ENCODE peak calls at places on chromosomes 6 and 20, in seven cellular contexts. One of them, this sample, is unnamed.

GRCh38 chr6:69795469-69796080 is 1.2 kb downstream of the LMBRD1 start:
- DNase-seq in C1 segment of cervical spinal cord: no peak
- DNase-seq in H9: no peak
- DNase-seq in left ventricle myocardium superior: no peak
- DNase-seq in A172: no peak
- DNase-seq in activated CD4-positive, alpha-beta T cell treated with anti-CD3 and anti-CD28 coated beads, Interleukin-2, amount 50 U/mL, for 4 hours: no peak
- DNase-seq in OCI-LY7: peak
- DNase-seq in this sample: no peak

GRCh38 chr6:90730191-90730673 is 143.4 kb upstream of the MAP3K7 start:
- DNase-seq in C1 segment of cervical spinal cord: no peak
- DNase-seq in activated CD4-positive, alpha-beta T cell treated with anti-CD3 and anti-CD28 coated beads, Interleukin-2, amount 50 U/mL, for 4 hours: no peak
- DNase-seq in A172: no peak
- DNase-seq in H9: no peak
- DNase-seq in left ventricle myocardium superior: no peak
- DNase-seq in OCI-LY7: no peak
- DNase-seq in this sample: no peak

GRCh38 chr6:14542670-14543366 is 425.2 kb downstream of the CD83 start:
- DNase-seq in OCI-LY7: peak
- DNase-seq in left ventricle myocardium superior: no peak
- DNase-seq in H9: no peak
- DNase-seq in activated CD4-positive, alpha-beta T cell treated with anti-CD3 and anti-CD28 coated beads, Interleukin-2, amount 50 U/mL, for 4 hours: peak
- DNase-seq in A172: peak
- DNase-seq in C1 segment of cervical spinal cord: no peak
- DNase-seq in this sample: no peak

GRCh38 chr20:58017237-58017969 is 211.1 kb downstream of the ANKRD60 start:
- DNase-seq in C1 segment of cervical spinal cord: peak
- DNase-seq in left ventricle myocardium superior: peak
- DNase-seq in activated CD4-positive, alpha-beta T cell treated with anti-CD3 and anti-CD28 coated beads, Interleukin-2, amount 50 U/mL, for 4 hours: no peak
- DNase-seq in A172: peak
- DNase-seq in OCI-LY7: no peak
- DNase-seq in H9: peak
- DNase-seq in this sample: peak

GRCh38 chr6:134850906-134851305 is 99.0 kb downstream of the ALDH8A1 start:
- DNase-seq in A172: no peak
- DNase-seq in left ventricle myocardium superior: no peak
- DNase-seq in OCI-LY7: no peak
- DNase-seq in C1 segment of cervical spinal cord: no peak
- DNase-seq in activated CD4-positive, alpha-beta T cell treated with anti-CD3 and anti-CD28 coated beads, Interleukin-2, amount 50 U/mL, for 4 hours: no peak
- DNase-seq in H9: peak
- DNase-seq in this sample: no peak

GRCh38 chr20:38158701-38159325 is 6.3 kb downstream of the TGM2 start:
- DNase-seq in C1 segment of cervical spinal cord: no peak
- DNase-seq in H9: no peak
- DNase-seq in OCI-LY7: no peak
- DNase-seq in A172: no peak
- DNase-seq in activated CD4-positive, alpha-beta T cell treated with anti-CD3 and anti-CD28 coated beads, Interleukin-2, amount 50 U/mL, for 4 hours: no peak
- DNase-seq in left ventricle myocardium superior: peak
- DNase-seq in this sample: no peak

GRCh38 chr6:150876598-150876997 is 11.1 kb downstream of the MTHFD1L start:
- DNase-seq in activated CD4-positive, alpha-beta T cell treated with anti-CD3 and anti-CD28 coated beads, Interleukin-2, amount 50 U/mL, for 4 hours: no peak
- DNase-seq in C1 segment of cervical spinal cord: peak
- DNase-seq in OCI-LY7: no peak
- DNase-seq in left ventricle myocardium superior: peak
- DNase-seq in H9: no peak
- DNase-seq in A172: no peak
- DNase-seq in this sample: no peak

GRCh38 chr6:10713962-10714361 is 8.9 kb upstream of the TMEM14C start:
- DNase-seq in activated CD4-positive, alpha-beta T cell treated with anti-CD3 and anti-CD28 coated beads, Interleukin-2, amount 50 U/mL, for 4 hours: no peak
- DNase-seq in left ventricle myocardium superior: no peak
- DNase-seq in C1 segment of cervical spinal cord: no peak
- DNase-seq in H9: no peak
- DNase-seq in A172: no peak
- DNase-seq in OCI-LY7: no peak
- DNase-seq in this sample: no peak

GRCh38 chr20:53055668-53056067 is 83.5 kb downstream of the TSHZ2 start:
- DNase-seq in A172: no peak
- DNase-seq in left ventricle myocardium superior: no peak
- DNase-seq in activated CD4-positive, alpha-beta T cell treated with anti-CD3 and anti-CD28 coated beads, Interleukin-2, amount 50 U/mL, for 4 hours: no peak
- DNase-seq in H9: no peak
- DNase-seq in C1 segment of cervical spinal cord: no peak
- DNase-seq in OCI-LY7: no peak
- DNase-seq in this sample: no peak

GRCh38 chr6:373773-374724 is 17.5 kb upstream of the IRF4 start:
- DNase-seq in left ventricle myocardium superior: no peak
- DNase-seq in H9: peak
- DNase-seq in OCI-LY7: no peak
- DNase-seq in activated CD4-positive, alpha-beta T cell treated with anti-CD3 and anti-CD28 coated beads, Interleukin-2, amount 50 U/mL, for 4 hours: no peak
- DNase-seq in A172: no peak
- DNase-seq in C1 segment of cervical spinal cord: no peak
- DNase-seq in this sample: no peak

GRCh38 chr6:46773201-46773855 is 19.9 kb upstream of the MEP1A start:
- DNase-seq in left ventricle myocardium superior: no peak
- DNase-seq in H9: no peak
- DNase-seq in OCI-LY7: no peak
- DNase-seq in A172: no peak
- DNase-seq in C1 segment of cervical spinal cord: no peak
- DNase-seq in activated CD4-positive, alpha-beta T cell treated with anti-CD3 and anti-CD28 coated beads, Interleukin-2, amount 50 U/mL, for 4 hours: no peak
- DNase-seq in this sample: no peak

GRCh38 chr6:163086563-163086895 is 328.0 kb upstream of the QKI start:
- DNase-seq in H9: no peak
- DNase-seq in A172: no peak
- DNase-seq in left ventricle myocardium superior: no peak
- DNase-seq in C1 segment of cervical spinal cord: no peak
- DNase-seq in activated CD4-positive, alpha-beta T cell treated with anti-CD3 and anti-CD28 coated beads, Interleukin-2, amount 50 U/mL, for 4 hours: no peak
- DNase-seq in OCI-LY7: no peak
- DNase-seq in this sample: no peak

GRCh38 chr6:435442-436307 is 44.1 kb downstream of the IRF4 start:
- DNase-seq in activated CD4-positive, alpha-beta T cell treated with anti-CD3 and anti-CD28 coated beads, Interleukin-2, amount 50 U/mL, for 4 hours: no peak
- DNase-seq in H9: no peak
- DNase-seq in C1 segment of cervical spinal cord: no peak
- DNase-seq in A172: peak
- DNase-seq in left ventricle myocardium superior: no peak
- DNase-seq in OCI-LY7: no peak
- DNase-seq in this sample: no peak

GRCh38 chr6:119134752-119135151 is 56.3 kb upstream of the FAM184A start:
- DNase-seq in C1 segment of cervical spinal cord: no peak
- DNase-seq in A172: no peak
- DNase-seq in H9: no peak
- DNase-seq in left ventricle myocardium superior: no peak
- DNase-seq in activated CD4-positive, alpha-beta T cell treated with anti-CD3 and anti-CD28 coated beads, Interleukin-2, amount 50 U/mL, for 4 hours: no peak
- DNase-seq in OCI-LY7: no peak
- DNase-seq in this sample: no peak

GRCh38 chr6:5730586-5731263 is 276.0 kb downstream of the NRN1 start:
- DNase-seq in A172: peak
- DNase-seq in activated CD4-positive, alpha-beta T cell treated with anti-CD3 and anti-CD28 coated beads, Interleukin-2, amount 50 U/mL, for 4 hours: no peak
- DNase-seq in C1 segment of cervical spinal cord: no peak
- DNase-seq in left ventricle myocardium superior: no peak
- DNase-seq in OCI-LY7: no peak
- DNase-seq in H9: no peak
- DNase-seq in this sample: peak

GRCh38 chr6:32558426-32559057 is 28.5 kb upstream of the HLA-DRB5 start:
- DNase-seq in H9: no peak
- DNase-seq in A172: no peak
- DNase-seq in activated CD4-positive, alpha-beta T cell treated with anti-CD3 and anti-CD28 coated beads, Interleukin-2, amount 50 U/mL, for 4 hours: no peak
- DNase-seq in left ventricle myocardium superior: no peak
- DNase-seq in OCI-LY7: no peak
- DNase-seq in C1 segment of cervical spinal cord: no peak
- DNase-seq in this sample: no peak